ENCODE peak calls at places on chromosomes 11 and 22, in seven cellular contexts. G, H, E, X, V, J and Q are unnamed samples.

GRCh38 chr11:35272391-35272821 is 133.4 kb downstream of the CD44 start:
- DNase-seq in X (no peak), E (no peak), J (no peak), H (no peak), V (no peak), G (no peak), Q (no peak)

GRCh38 chr11:87254582-87254981 is 216.8 kb downstream of the TMEM135 start:
- DNase-seq in H (no peak), X (no peak), E (no peak), G (no peak), V (no peak), J (no peak), Q (no peak)

GRCh38 chr22:31440681-31441080 is 41.3 kb downstream of the DRG1 start:
- DNase-seq in E (no peak), V (no peak), J (no peak), G (no peak), H (no peak), X (no peak), Q (no peak)

GRCh38 chr11:3942160-3942955 is 86.9 kb downstream of the STIM1 start:
- DNase-seq in X (no peak), G (no peak), H (no peak), J (no peak), V (no peak), E (no peak), Q (no peak)

GRCh38 chr11:6650980-6651379 is 4.6 kb downstream of the DCHS1 start:
- DNase-seq in X (peak), H (no peak), V (no peak), G (no peak), J (no peak), E (no peak), Q (peak)

GRCh38 chr11:108873305-108873704 is 208.4 kb downstream of the DDX10 start:
- DNase-seq in E (no peak), H (no peak), X (peak), G (no peak), J (no peak), V (no peak), Q (no peak)

GRCh38 chr22:27405672-27406388 is 395.7 kb downstream of the MN1 start:
- DNase-seq in E (no peak), X (peak), V (no peak), J (peak), G (peak), H (no peak), Q (peak)

GRCh38 chr11:70433966-70434812 is 35.9 kb downstream of the CTTN start:
- DNase-seq in G (no peak), H (no peak), V (no peak), J (no peak), X (no peak), E (no peak), Q (no peak)

GRCh38 chr11:95283653-95284052 is 52.7 kb upstream of the SESN3 start:
- DNase-seq in J (no peak), X (peak), V (no peak), E (no peak), G (no peak), H (no peak), Q (peak)

GRCh38 chr11:73330569-73331093 is 22.6 kb downstream of the ARHGEF17 start:
- DNase-seq in H (no peak), X (peak), G (no peak), J (no peak), E (no peak), V (no peak), Q (peak)

GRCh38 chr11:28860898-28861297 is 752.7 kb downstream of the METTL15 start:
- DNase-seq in G (no peak), H (no peak), V (no peak), X (peak), J (no peak), E (no peak), Q (peak)

GRCh38 chr11:85955531-85955930 is 100.3 kb downstream of the CCDC83 start:
- DNase-seq in E (no peak), J (no peak), H (no peak), G (no peak), V (no peak), X (peak), Q (peak)

GRCh38 chr22:32864041-32864440 is 62.5 kb downstream of the TIMP3 start:
- DNase-seq in V (no peak), J (no peak), H (no peak), E (no peak), X (no peak), G (no peak), Q (peak)

GRCh38 chr22:44735518-44736428 is 16.6 kb upstream of the ARHGAP8 start:
- DNase-seq in G (peak), E (peak), X (peak), V (peak), H (no peak), J (peak), Q (peak)

GRCh38 chr22:40512426-40513136 is 123.9 kb downstream of the MRTFA start:
- DNase-seq in H (no peak), E (no peak), V (no peak), J (no peak), G (no peak), X (peak), Q (peak)

GRCh38 chr11:57237204-57237681 is at the start of gene APLNR:
- DNase-seq in X (no peak), G (no peak), V (no peak), J (no peak), H (no peak), E (no peak), Q (no peak)

GRCh38 chr22:23556026-23556620 is 24.0 kb downstream of the IGLL1 start:
- DNase-seq in G (no peak), X (no peak), H (no peak), J (no peak), V (no peak), E (no peak), Q (no peak)

GRCh38 chr11:841981-842369 is 354 bp downstream of the POLR2L start:
- DNase-seq in E (no peak), X (no peak), V (no peak), J (no peak), G (no peak), H (no peak), Q (no peak)

GRCh38 chr22:46748948-46749681 is 11.1 kb upstream of the CERK start:
- DNase-seq in V (no peak), H (no peak), E (no peak), J (no peak), G (no peak), X (peak), Q (peak)

GRCh38 chr11:103395612-103396011 is 286.4 kb downstream of the DYNC2H1 start:
- DNase-seq in V (no peak), G (no peak), X (peak), E (no peak), J (no peak), H (no peak), Q (no peak)

GRCh38 chr22:31275576-31275975 is 16.7 kb downstream of the PIK3IP1 start:
- DNase-seq in J (no peak), X (no peak), H (no peak), E (no peak), G (no peak), V (no peak), Q (no peak)

GRCh38 chr11:32312206-32312817 is 123.0 kb downstream of the WT1 start:
- DNase-seq in E (no peak), H (no peak), X (peak), V (no peak), J (no peak), G (no peak), Q (peak)

GRCh38 chr11:114279778-114280532 is 16.2 kb upstream of the NNMT start:
- DNase-seq in E (no peak), G (no peak), X (peak), J (no peak), H (no peak), V (no peak), Q (peak)

GRCh38 chr11:10930224-10930960 is 72.5 kb upstream of the ZBED5 start:
- DNase-seq in J (no peak), V (no peak), H (no peak), E (no peak), G (no peak), X (peak), Q (peak)

GRCh38 chr11:78429209-78429608 is 11.6 kb upstream of the GAB2 start:
- DNase-seq in J (no peak), X (no peak), G (no peak), H (no peak), V (no peak), E (no peak), Q (no peak)

GRCh38 chr11:86172894-86173293 is 71.7 kb upstream of the EED start:
- DNase-seq in H (no peak), J (no peak), E (no peak), G (no peak), X (peak), V (no peak), Q (no peak)

GRCh38 chr11:1823376-1824220 is 11.2 kb upstream of the SYT8 start:
- DNase-seq in J (no peak), V (peak), G (no peak), E (no peak), H (no peak), X (no peak), Q (no peak)

GRCh38 chr22:35761037-35761436 is 43.4 kb downstream of the APOL5 start:
- DNase-seq in G (no peak), E (no peak), J (no peak), V (no peak), X (no peak), H (no peak), Q (peak)